ENCODE peak calls at places on chromosomes 4 and X, in five cellular contexts. One of them, this sample, is unnamed.

GRCh38 chr4:158020734-158021346 is 152.0 kb downstream of the GASK1B start:
- DNase-seq in activated CD8-positive, alpha-beta memory T cell treated with anti-CD3 and anti-CD28 coated beads for 48 hours: no peak
- DNase-seq in OCI-M1: no peak
- DNase-seq in iPS-NIHi11: no peak
- DNase-seq in A172: peak
- DNase-seq in this sample: peak

GRCh38 chr4:5753766-5754528 is 42.9 kb downstream of the EVC start:
- DNase-seq in iPS-NIHi11: peak
- DNase-seq in activated CD8-positive, alpha-beta memory T cell treated with anti-CD3 and anti-CD28 coated beads for 48 hours: no peak
- DNase-seq in OCI-M1: no peak
- DNase-seq in A172: peak
- DNase-seq in this sample: peak

GRCh38 chr4:98572697-98573096 is 85.7 kb downstream of the TSPAN5 start:
- DNase-seq in OCI-M1: no peak
- DNase-seq in iPS-NIHi11: no peak
- DNase-seq in A172: no peak
- DNase-seq in activated CD8-positive, alpha-beta memory T cell treated with anti-CD3 and anti-CD28 coated beads for 48 hours: no peak
- DNase-seq in this sample: no peak

GRCh38 chrX:21740329-21741274 is 17.3 kb downstream of the SMPX start:
- DNase-seq in OCI-M1: no peak
- DNase-seq in activated CD8-positive, alpha-beta memory T cell treated with anti-CD3 and anti-CD28 coated beads for 48 hours: no peak
- DNase-seq in iPS-NIHi11: no peak
- DNase-seq in A172: no peak
- DNase-seq in this sample: no peak

GRCh38 chr4:140071806-140072205 is 82.2 kb downstream of the MAML3 start:
- DNase-seq in iPS-NIHi11: no peak
- DNase-seq in A172: peak
- DNase-seq in activated CD8-positive, alpha-beta memory T cell treated with anti-CD3 and anti-CD28 coated beads for 48 hours: no peak
- DNase-seq in OCI-M1: peak
- DNase-seq in this sample: peak

GRCh38 chr4:7983296-7983695 is 43.6 kb upstream of the AFAP1 start:
- DNase-seq in A172: no peak
- DNase-seq in OCI-M1: no peak
- DNase-seq in iPS-NIHi11: no peak
- DNase-seq in activated CD8-positive, alpha-beta memory T cell treated with anti-CD3 and anti-CD28 coated beads for 48 hours: no peak
- DNase-seq in this sample: no peak

GRCh38 chr4:82957045-82957444 is 53.6 kb downstream of the LIN54 start:
- DNase-seq in activated CD8-positive, alpha-beta memory T cell treated with anti-CD3 and anti-CD28 coated beads for 48 hours: no peak
- DNase-seq in iPS-NIHi11: no peak
- DNase-seq in A172: no peak
- DNase-seq in OCI-M1: no peak
- DNase-seq in this sample: no peak

GRCh38 chrX:66013195-66013816 is 26.6 kb downstream of the VSIG4 start:
- DNase-seq in activated CD8-positive, alpha-beta memory T cell treated with anti-CD3 and anti-CD28 coated beads for 48 hours: no peak
- DNase-seq in A172: no peak
- DNase-seq in OCI-M1: peak
- DNase-seq in iPS-NIHi11: no peak
- DNase-seq in this sample: no peak

GRCh38 chr4:175947117-175947722 is 118.4 kb upstream of the WDR17 start:
- DNase-seq in iPS-NIHi11: no peak
- DNase-seq in OCI-M1: peak
- DNase-seq in A172: peak
- DNase-seq in activated CD8-positive, alpha-beta memory T cell treated with anti-CD3 and anti-CD28 coated beads for 48 hours: no peak
- DNase-seq in this sample: peak

GRCh38 chr4:152094851-152095700 is 334.3 kb upstream of the GATB start:
- DNase-seq in activated CD8-positive, alpha-beta memory T cell treated with anti-CD3 and anti-CD28 coated beads for 48 hours: no peak
- DNase-seq in iPS-NIHi11: no peak
- DNase-seq in A172: peak
- DNase-seq in OCI-M1: no peak
- DNase-seq in this sample: peak

GRCh38 chr4:128177376-128177959 is 110.1 kb downstream of the PGRMC2 start:
- DNase-seq in activated CD8-positive, alpha-beta memory T cell treated with anti-CD3 and anti-CD28 coated beads for 48 hours: no peak
- DNase-seq in OCI-M1: peak
- DNase-seq in A172: peak
- DNase-seq in iPS-NIHi11: no peak
- DNase-seq in this sample: no peak

GRCh38 chrX:66074920-66075879 is 35.3 kb upstream of the VSIG4 start:
- DNase-seq in OCI-M1: no peak
- DNase-seq in activated CD8-positive, alpha-beta memory T cell treated with anti-CD3 and anti-CD28 coated beads for 48 hours: no peak
- DNase-seq in iPS-NIHi11: no peak
- DNase-seq in A172: no peak
- DNase-seq in this sample: no peak

GRCh38 chr4:52103314-52103713 is 52.2 kb downstream of the SPATA18 start:
- DNase-seq in OCI-M1: peak
- DNase-seq in A172: peak
- DNase-seq in iPS-NIHi11: peak
- DNase-seq in activated CD8-positive, alpha-beta memory T cell treated with anti-CD3 and anti-CD28 coated beads for 48 hours: no peak
- DNase-seq in this sample: peak

GRCh38 chrX:19225906-19226305 is 103.6 kb upstream of the ADGRG2 start:
- DNase-seq in OCI-M1: peak
- DNase-seq in A172: peak
- DNase-seq in iPS-NIHi11: peak
- DNase-seq in activated CD8-positive, alpha-beta memory T cell treated with anti-CD3 and anti-CD28 coated beads for 48 hours: no peak
- DNase-seq in this sample: peak

GRCh38 chr4:18816228-18816891 is 794.8 kb upstream of the LCORL start:
- DNase-seq in iPS-NIHi11: no peak
- DNase-seq in OCI-M1: no peak
- DNase-seq in A172: no peak
- DNase-seq in activated CD8-positive, alpha-beta memory T cell treated with anti-CD3 and anti-CD28 coated beads for 48 hours: no peak
- DNase-seq in this sample: no peak

GRCh38 chr4:8185280-8185679 is 13.8 kb upstream of the SH3TC1 start:
- DNase-seq in OCI-M1: no peak
- DNase-seq in activated CD8-positive, alpha-beta memory T cell treated with anti-CD3 and anti-CD28 coated beads for 48 hours: no peak
- DNase-seq in iPS-NIHi11: no peak
- DNase-seq in A172: peak
- DNase-seq in this sample: peak

GRCh38 chr4:8039290-8039689 is 99.6 kb upstream of the AFAP1 start:
- DNase-seq in iPS-NIHi11: no peak
- DNase-seq in activated CD8-positive, alpha-beta memory T cell treated with anti-CD3 and anti-CD28 coated beads for 48 hours: no peak
- DNase-seq in A172: no peak
- DNase-seq in OCI-M1: no peak
- DNase-seq in this sample: no peak

GRCh38 chr4:98446499-98447375 is 185.6 kb downstream of the RAP1GDS1 start:
- DNase-seq in OCI-M1: peak
- DNase-seq in activated CD8-positive, alpha-beta memory T cell treated with anti-CD3 and anti-CD28 coated beads for 48 hours: no peak
- DNase-seq in A172: peak
- DNase-seq in iPS-NIHi11: no peak
- DNase-seq in this sample: peak

GRCh38 chr4:8580321-8581093 is at the start of gene GPR78:
- DNase-seq in A172: no peak
- DNase-seq in OCI-M1: no peak
- DNase-seq in iPS-NIHi11: peak
- DNase-seq in activated CD8-positive, alpha-beta memory T cell treated with anti-CD3 and anti-CD28 coated beads for 48 hours: peak
- DNase-seq in this sample: no peak

GRCh38 chr4:184382189-184382846 is 92.0 kb downstream of the IRF2 start:
- DNase-seq in OCI-M1: no peak
- DNase-seq in iPS-NIHi11: no peak
- DNase-seq in A172: peak
- DNase-seq in activated CD8-positive, alpha-beta memory T cell treated with anti-CD3 and anti-CD28 coated beads for 48 hours: no peak
- DNase-seq in this sample: peak

GRCh38 chr4:26015133-26015651 is 101.2 kb downstream of the SMIM20 start:
- DNase-seq in OCI-M1: no peak
- DNase-seq in A172: no peak
- DNase-seq in activated CD8-positive, alpha-beta memory T cell treated with anti-CD3 and anti-CD28 coated beads for 48 hours: no peak
- DNase-seq in iPS-NIHi11: no peak
- DNase-seq in this sample: peak

GRCh38 chrX:10089378-10089795 is 67.4 kb upstream of the CLCN4 start:
- DNase-seq in activated CD8-positive, alpha-beta memory T cell treated with anti-CD3 and anti-CD28 coated beads for 48 hours: no peak
- DNase-seq in OCI-M1: no peak
- DNase-seq in iPS-NIHi11: no peak
- DNase-seq in A172: peak
- DNase-seq in this sample: peak

GRCh38 chr4:6105311-6105911 is 87.2 kb upstream of the C4orf50 start:
- DNase-seq in activated CD8-positive, alpha-beta memory T cell treated with anti-CD3 and anti-CD28 coated beads for 48 hours: no peak
- DNase-seq in OCI-M1: no peak
- DNase-seq in A172: no peak
- DNase-seq in iPS-NIHi11: peak
- DNase-seq in this sample: no peak

GRCh38 chr4:70709551-70710080 is 12.1 kb upstream of the RUFY3 start:
- DNase-seq in iPS-NIHi11: no peak
- DNase-seq in A172: no peak
- DNase-seq in OCI-M1: no peak
- DNase-seq in activated CD8-positive, alpha-beta memory T cell treated with anti-CD3 and anti-CD28 coated beads for 48 hours: no peak
- DNase-seq in this sample: no peak

GRCh38 chr4:56910172-56910967 is 2.7 kb downstream of the REST start:
- DNase-seq in activated CD8-positive, alpha-beta memory T cell treated with anti-CD3 and anti-CD28 coated beads for 48 hours: no peak
- DNase-seq in iPS-NIHi11: no peak
- DNase-seq in A172: no peak
- DNase-seq in OCI-M1: no peak
- DNase-seq in this sample: no peak

GRCh38 chr4:143337600-143338287 is 1.1 kb downstream of the GAB1 start:
- DNase-seq in iPS-NIHi11: no peak
- DNase-seq in OCI-M1: peak
- DNase-seq in A172: no peak
- DNase-seq in activated CD8-positive, alpha-beta memory T cell treated with anti-CD3 and anti-CD28 coated beads for 48 hours: no peak
- DNase-seq in this sample: peak

GRCh38 chr4:102823897-102824296 is 3.5 kb downstream of the UBE2D3 start:
- DNase-seq in activated CD8-positive, alpha-beta memory T cell treated with anti-CD3 and anti-CD28 coated beads for 48 hours: no peak
- DNase-seq in OCI-M1: no peak
- DNase-seq in iPS-NIHi11: no peak
- DNase-seq in A172: no peak
- DNase-seq in this sample: peak

GRCh38 chr4:165101641-165102040 is 11.0 kb downstream of the TMEM192 start:
- DNase-seq in OCI-M1: no peak
- DNase-seq in iPS-NIHi11: no peak
- DNase-seq in A172: no peak
- DNase-seq in activated CD8-positive, alpha-beta memory T cell treated with anti-CD3 and anti-CD28 coated beads for 48 hours: no peak
- DNase-seq in this sample: no peak

GRCh38 chrX:103442536-103442901 is 66.2 kb downstream of the BEX3 start:
- DNase-seq in A172: no peak
- DNase-seq in iPS-NIHi11: no peak
- DNase-seq in OCI-M1: no peak
- DNase-seq in activated CD8-positive, alpha-beta memory T cell treated with anti-CD3 and anti-CD28 coated beads for 48 hours: no peak
- DNase-seq in this sample: peak

GRCh38 chr4:148787831-148788477 is 345.7 kb upstream of the NR3C2 start:
- DNase-seq in activated CD8-positive, alpha-beta memory T cell treated with anti-CD3 and anti-CD28 coated beads for 48 hours: no peak
- DNase-seq in iPS-NIHi11: peak
- DNase-seq in A172: peak
- DNase-seq in OCI-M1: no peak
- DNase-seq in this sample: peak

GRCh38 chrX:18677140-18677834 is 5.4 kb upstream of the RS1 start:
- DNase-seq in A172: peak
- DNase-seq in OCI-M1: peak
- DNase-seq in iPS-NIHi11: no peak
- DNase-seq in activated CD8-positive, alpha-beta memory T cell treated with anti-CD3 and anti-CD28 coated beads for 48 hours: no peak
- DNase-seq in this sample: no peak

GRCh38 chrX:137550561-137551305 is 15.2 kb upstream of the ZIC3 start:
- DNase-seq in OCI-M1: no peak
- DNase-seq in activated CD8-positive, alpha-beta memory T cell treated with anti-CD3 and anti-CD28 coated beads for 48 hours: no peak
- DNase-seq in A172: no peak
- DNase-seq in iPS-NIHi11: no peak
- DNase-seq in this sample: no peak

GRCh38 chrX:139126493-139126892 is 404.0 kb upstream of the F9 start:
- DNase-seq in activated CD8-positive, alpha-beta memory T cell treated with anti-CD3 and anti-CD28 coated beads for 48 hours: no peak
- DNase-seq in A172: peak
- DNase-seq in iPS-NIHi11: peak
- DNase-seq in OCI-M1: peak
- DNase-seq in this sample: peak

GRCh38 chr4:88522702-88523324 is 763 bp downstream of the PYURF start:
- DNase-seq in A172: peak
- DNase-seq in activated CD8-positive, alpha-beta memory T cell treated with anti-CD3 and anti-CD28 coated beads for 48 hours: no peak
- DNase-seq in OCI-M1: peak
- DNase-seq in iPS-NIHi11: peak
- DNase-seq in this sample: peak

GRCh38 chr4:89307446-89308160 is at the start of gene GPRIN3:
- DNase-seq in OCI-M1: peak
- DNase-seq in activated CD8-positive, alpha-beta memory T cell treated with anti-CD3 and anti-CD28 coated beads for 48 hours: no peak
- DNase-seq in A172: peak
- DNase-seq in iPS-NIHi11: peak
- DNase-seq in this sample: no peak

GRCh38 chrX:21932277-21932996 is 8.1 kb upstream of the SMS start:
- DNase-seq in OCI-M1: no peak
- DNase-seq in activated CD8-positive, alpha-beta memory T cell treated with anti-CD3 and anti-CD28 coated beads for 48 hours: no peak
- DNase-seq in iPS-NIHi11: no peak
- DNase-seq in A172: peak
- DNase-seq in this sample: peak

GRCh38 chrX:39398215-39398972 is 597.1 kb downstream of the MID1IP1 start:
- DNase-seq in A172: no peak
- DNase-seq in activated CD8-positive, alpha-beta memory T cell treated with anti-CD3 and anti-CD28 coated beads for 48 hours: no peak
- DNase-seq in OCI-M1: no peak
- DNase-seq in iPS-NIHi11: no peak
- DNase-seq in this sample: no peak

GRCh38 chr4:19982556-19982955 is 269.1 kb upstream of the SLIT2 start:
- DNase-seq in activated CD8-positive, alpha-beta memory T cell treated with anti-CD3 and anti-CD28 coated beads for 48 hours: no peak
- DNase-seq in A172: peak
- DNase-seq in iPS-NIHi11: no peak
- DNase-seq in OCI-M1: no peak
- DNase-seq in this sample: peak

This sample was measured in LHCN-M2.